ENCODE peak calls at places on chromosomes 4 and X, in six cellular contexts. P, G, B, A, F and L are unnamed samples.

GRCh38 chr4:119084503-119084902 is 51.1 kb upstream of the MYOZ2 start:
- DNase-seq in P (no peak), G (no peak), B (no peak), A (no peak), F (no peak), L (no peak)

GRCh38 chrX:386239-386767 is 404 bp downstream of the PPP2R3B start:
- DNase-seq in P (no peak), G (no peak), B (no peak), A (no peak), F (no peak), L (no peak)

GRCh38 chr4:123823244-123823643 is 426.6 kb downstream of the SPRY1 start:
- DNase-seq in P (no peak), G (no peak), B (no peak), A (no peak), F (no peak), L (no peak)

GRCh38 chrX:111035256-111035655 is 60.7 kb upstream of the PAK3 start:
- DNase-seq in P (no peak), G (no peak), B (no peak), A (no peak), F (no peak), L (no peak)

GRCh38 chr4:3660928-3661515 is 105.2 kb upstream of the ADRA2C start:
- DNase-seq in P (no peak), G (no peak), B (no peak), A (no peak), F (no peak), L (no peak)

GRCh38 chrX:2485789-2486345 is 14.9 kb downstream of the DHRSX start:
- DNase-seq in P (no peak), G (no peak), B (no peak), A (no peak), F (no peak), L (no peak)

GRCh38 chr4:3334316-3334715 is 41.5 kb downstream of the RGS12 start:
- DNase-seq in P (no peak), G (no peak), B (no peak), A (no peak), F (no peak), L (no peak)

GRCh38 chrX:74506310-74507115 is 85.2 kb downstream of the SLC16A2 start:
- DNase-seq in P (no peak), G (no peak), B (no peak), A (peak), F (no peak), L (no peak)

GRCh38 chr4:154456240-154456639 is 35.4 kb downstream of the DCHS2 start:
- DNase-seq in P (no peak), G (no peak), B (no peak), A (no peak), F (peak), L (no peak)

GRCh38 chr4:71713611-71714203 is 70.2 kb downstream of the GC start:
- DNase-seq in P (no peak), G (peak), B (peak), A (no peak), F (peak), L (peak)

GRCh38 chr4:111014537-111014936 is 391.7 kb upstream of the PITX2 start:
- DNase-seq in P (no peak), G (no peak), B (no peak), A (no peak), F (no peak), L (no peak)

GRCh38 chrX:43654431-43655150 is 1.5 kb upstream of the MAOA start:
- DNase-seq in P (peak), G (peak), B (peak), A (peak), F (peak), L (peak)

GRCh38 chr4:109990307-109991257 is 77.9 kb downstream of the EGF start:
- DNase-seq in P (no peak), G (no peak), B (no peak), A (peak), F (no peak), L (no peak)

GRCh38 chr4:106763044-106763443 is 273.1 kb downstream of the DKK2 start:
- DNase-seq in P (no peak), G (no peak), B (no peak), A (no peak), F (no peak), L (peak)

GRCh38 chrX:28189011-28189410 is 207.8 kb upstream of the DCAF8L1 start:
- DNase-seq in P (peak), G (peak), B (no peak), A (no peak), F (no peak), L (no peak)

GRCh38 chrX:144715356-144715755 is 531.9 kb upstream of the SPANXN1 start:
- DNase-seq in P (no peak), G (no peak), B (no peak), A (no peak), F (no peak), L (no peak)

GRCh38 chrX:39835241-39835640 is 262.5 kb downstream of the BCOR start:
- DNase-seq in P (no peak), G (no peak), B (no peak), A (no peak), F (no peak), L (no peak)

GRCh38 chrX:360496-361150 is 26.1 kb downstream of the PPP2R3B start:
- DNase-seq in P (no peak), G (no peak), B (no peak), A (no peak), F (no peak), L (no peak)

GRCh38 chr4:19304028-19304427 is 947.7 kb upstream of the SLIT2 start:
- DNase-seq in P (no peak), G (peak), B (no peak), A (no peak), F (no peak), L (no peak)

GRCh38 chr4:128163177-128164117 is 102.3 kb downstream of the LARP1B start:
- DNase-seq in P (peak), G (peak), B (peak), A (no peak), F (no peak), L (no peak)

DNA sequence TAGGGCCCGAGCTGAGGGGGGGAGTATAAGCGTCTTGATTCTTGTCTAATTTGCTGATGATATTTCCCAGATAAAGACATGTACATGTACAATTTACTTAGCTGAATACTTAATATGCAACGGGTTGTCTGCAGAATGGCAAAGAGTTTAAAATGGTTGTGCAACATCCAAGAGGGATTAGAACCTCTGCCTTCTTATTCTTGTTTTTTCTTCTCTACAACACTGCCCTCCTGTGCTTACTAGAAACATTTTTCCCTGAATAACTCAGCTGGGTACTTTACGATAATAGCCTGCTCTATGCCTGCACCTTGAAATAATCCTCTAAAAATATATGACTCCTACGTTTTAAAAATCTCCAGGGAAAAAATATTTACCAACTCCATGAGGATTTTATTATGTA is 41.8 kb downstream of the INTS12 start:
- DNase-seq in P (no peak), G (peak), B (no peak), A (no peak), F (no peak), L (peak)
- TF ChIP-seq BHLHE40 in P (no peak), G (no peak), B (no peak), A (no peak), F (no peak), L (no peak)

GRCh38 chr4:1002131-1002630 is 9.0 kb upstream of the SLC26A1 start:
- DNase-seq in P (no peak), G (no peak), B (no peak), A (no peak), F (no peak), L (no peak)
- TF ChIP-seq BHLHE40 in P (no peak), G (peak), B (peak), A (peak), F (no peak), L (no peak)

GRCh38 chrX:130028196-130028595 is 45.8 kb downstream of the BCORL1 start:
- DNase-seq in P (peak), G (peak), B (no peak), A (no peak), F (peak), L (peak)
- TF ChIP-seq BHLHE40 in P (no peak), G (no peak), B (no peak), A (no peak), F (no peak), L (no peak)

DNA sequence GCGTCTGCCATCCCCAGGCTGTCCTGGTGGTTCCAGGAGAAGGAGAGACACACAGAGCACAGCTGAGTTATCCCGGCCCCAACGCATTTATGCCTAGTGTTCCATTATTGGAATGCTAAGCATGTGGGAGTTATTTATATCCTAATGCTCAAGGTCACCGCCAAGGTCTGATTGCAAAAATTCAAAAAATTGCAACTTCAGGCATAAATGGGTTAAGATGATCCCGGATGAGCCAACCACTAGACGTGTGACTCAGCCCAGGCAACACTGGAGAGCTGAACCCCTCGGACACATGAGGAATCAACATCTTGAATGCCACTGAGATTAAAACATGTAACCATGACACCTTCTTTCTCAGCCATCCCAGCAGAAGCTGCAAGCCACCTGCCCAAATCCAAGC is 3.8 kb upstream of the ZCCHC4 start:
- DNase-seq in P (no peak), G (peak), B (peak), A (no peak), F (no peak), L (no peak)
- TF ChIP-seq BHLHE40 in P (no peak), G (no peak), B (no peak), A (no peak), F (no peak), L (no peak)

GRCh38 chrX:13690836-13691235 is 1.9 kb downstream of the RAB9A start:
- DNase-seq in P (no peak), G (no peak), B (no peak), A (no peak), F (no peak), L (no peak)

GRCh38 chrX:13688384-13688771 is 550 bp upstream of the RAB9A start:
- DNase-seq in P (no peak), G (no peak), B (no peak), A (no peak), F (no peak), L (no peak)

GRCh38 chrX:13691845-13692334 is 3.0 kb downstream of the RAB9A start:
- DNase-seq in P (no peak), G (no peak), B (peak), A (no peak), F (no peak), L (no peak)

GRCh38 chrX:13688772-13689518 is at the start of gene RAB9A:
- DNase-seq in P (peak), G (peak), B (peak), A (no peak), F (peak), L (peak)

DNA sequence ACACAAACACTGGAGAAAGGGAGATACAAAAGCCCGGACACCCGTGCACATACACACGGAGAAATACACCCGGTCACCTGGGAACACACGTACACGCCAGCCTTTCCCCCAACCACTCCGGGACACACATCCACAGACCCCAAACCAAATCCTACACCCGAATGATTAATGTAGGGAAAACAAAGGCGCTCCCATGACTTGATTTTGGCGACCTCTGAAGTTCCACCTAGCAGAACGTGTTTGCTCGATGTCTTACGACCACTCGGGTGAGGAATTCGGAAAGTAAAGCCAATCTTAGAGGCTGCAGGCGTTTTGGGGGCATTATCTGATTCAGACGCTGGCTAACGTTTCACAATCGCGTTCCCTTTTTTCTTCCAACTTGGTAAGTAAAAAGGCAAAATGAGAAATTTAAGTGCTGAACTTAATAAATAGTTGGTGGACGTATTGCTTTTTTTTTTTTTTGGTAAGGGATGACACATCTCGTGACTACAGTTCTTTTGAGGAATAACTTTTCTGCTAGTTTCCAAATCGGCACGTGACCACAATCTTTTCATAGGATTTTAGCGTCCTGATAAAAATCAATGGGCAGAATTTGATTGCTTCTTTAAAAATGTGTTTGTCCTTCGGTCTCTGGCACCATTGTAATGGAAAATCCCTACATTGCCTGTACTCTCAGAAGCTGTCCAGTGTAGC is 737 bp downstream of the RAB9A start:
- DNase-seq in P (no peak), G (peak), B (no peak), A (no peak), F (no peak), L (peak)
- TF ChIP-seq BHLHE40 in P (peak), G (peak), B (no peak), A (peak), F (peak), L (no peak)

DNA sequence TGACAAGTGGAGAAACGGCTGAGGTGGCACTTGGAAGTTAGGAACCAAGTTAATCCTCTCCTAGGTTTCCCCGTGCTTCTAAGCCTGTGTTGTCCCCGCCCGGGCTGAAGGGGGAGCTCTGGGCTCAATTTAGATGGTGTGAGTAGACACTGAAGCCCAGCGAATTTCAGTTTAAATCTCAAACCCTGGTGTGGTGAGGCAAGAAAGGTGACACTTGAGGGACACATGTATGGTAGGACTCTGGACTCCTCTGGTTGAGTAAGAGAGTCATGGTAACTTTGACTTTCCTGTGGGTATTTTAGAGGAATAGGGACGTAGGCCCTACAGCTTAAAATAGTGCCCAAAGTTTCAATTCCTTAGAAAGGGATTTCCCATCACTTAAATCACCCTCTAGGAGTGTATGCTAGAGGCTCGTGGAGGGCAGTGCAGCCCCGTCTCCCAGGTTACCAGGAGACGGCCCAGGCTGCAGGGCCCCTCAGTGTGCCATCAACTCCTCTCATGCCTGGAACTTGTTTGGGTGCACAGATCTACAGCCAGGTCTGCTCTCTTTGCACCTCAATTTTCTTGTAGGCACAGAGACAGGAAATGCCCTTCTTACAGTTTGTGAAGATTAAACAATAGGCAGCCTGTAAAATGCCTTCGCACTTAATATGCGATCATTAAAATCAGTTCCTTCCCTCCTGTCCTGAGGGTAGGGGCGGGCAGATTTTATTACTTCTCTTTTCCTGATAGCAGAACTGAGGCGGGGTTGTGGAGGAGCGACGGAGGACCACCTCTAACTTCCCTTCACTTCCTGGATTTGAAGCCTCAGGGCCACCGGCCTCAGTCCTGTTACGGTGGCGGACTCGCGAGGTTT is 23.9 kb downstream of the HAND2 start:
- DNase-seq in P (peak), G (peak), B (peak), A (peak), F (peak), L (peak)
- TF ChIP-seq BHLHE40 in P (no peak), G (no peak), B (no peak), A (no peak), F (no peak), L (no peak)

GRCh38 chrX:66635360-66635759 is 3.5 kb downstream of the EDA2R start:
- DNase-seq in P (no peak), G (peak), B (no peak), A (no peak), F (no peak), L (no peak)
- TF ChIP-seq BHLHE40 in P (no peak), G (no peak), B (no peak), A (no peak), F (no peak), L (no peak)

GRCh38 chrX:86263526-86263925 is 115.3 kb downstream of the DACH2 start:
- DNase-seq in P (no peak), G (no peak), B (no peak), A (no peak), F (no peak), L (no peak)
- TF ChIP-seq BHLHE40 in P (no peak), G (no peak), B (no peak), A (no peak), F (no peak), L (no peak)

GRCh38 chrX:103530540-103530939 is 11.3 kb upstream of the RAB40A start:
- DNase-seq in P (no peak), G (peak), B (no peak), A (no peak), F (no peak), L (no peak)
- TF ChIP-seq BHLHE40 in P (no peak), G (no peak), B (no peak), A (no peak), F (no peak), L (no peak)

GRCh38 chr4:25158817-25159216 is 1.4 kb downstream of the SEPSECS start:
- DNase-seq in P (no peak), G (no peak), B (no peak), A (no peak), F (no peak), L (no peak)

GRCh38 chr4:25159837-25160713 is at the start of gene SEPSECS:
- DNase-seq in P (peak), G (peak), B (peak), A (peak), F (peak), L (peak)

GRCh38 chr4:25161599-25161960 is 1.3 kb upstream of the SEPSECS start:
- DNase-seq in P (no peak), G (no peak), B (no peak), A (no peak), F (no peak), L (no peak)

GRCh38 chr4:25162566-25162965 is 2.3 kb upstream of the SEPSECS start:
- DNase-seq in P (no peak), G (no peak), B (no peak), A (no peak), F (no peak), L (no peak)

DNA sequence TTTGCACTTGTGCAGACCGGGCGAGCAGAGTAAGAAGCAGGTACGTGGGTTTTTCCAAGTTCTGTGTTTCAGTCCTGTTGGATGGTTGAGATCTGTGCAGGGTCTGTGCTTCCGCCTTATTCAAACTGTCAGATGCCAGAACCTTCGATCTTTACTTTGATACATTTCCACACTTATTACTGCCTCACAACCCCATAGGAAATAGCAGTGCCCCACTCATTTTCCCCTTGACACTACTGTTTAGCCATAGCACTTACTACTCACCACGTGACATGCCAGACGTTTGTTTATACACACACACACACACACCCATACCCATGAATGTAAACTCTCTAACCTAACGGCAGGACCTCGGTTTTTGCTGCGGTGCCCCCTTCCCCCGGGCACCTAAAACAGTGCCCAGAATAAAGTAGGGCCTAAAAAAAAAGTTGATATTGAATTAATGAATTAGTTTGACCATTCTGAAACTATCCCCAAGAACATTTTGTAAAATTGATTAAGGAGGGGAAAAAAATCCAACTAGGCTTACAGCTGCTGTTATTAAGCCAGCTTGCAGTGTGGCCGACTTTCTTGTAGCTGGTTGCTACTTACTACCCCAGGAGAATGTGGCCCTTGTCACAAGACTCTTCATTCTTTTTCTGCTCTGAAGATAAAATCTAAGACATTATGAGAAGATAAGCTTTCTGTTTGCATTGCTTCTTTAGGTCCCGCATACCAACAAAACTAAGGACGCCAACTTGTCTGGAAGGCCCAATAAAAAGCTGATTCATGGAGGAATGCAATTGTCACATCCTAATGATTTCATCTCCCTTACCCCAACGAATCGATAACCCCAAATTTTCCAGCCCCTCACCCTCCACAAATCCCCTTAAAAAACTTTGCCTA is 707 bp upstream of the SEPSECS start:
- DNase-seq in P (peak), G (no peak), B (peak), A (no peak), F (peak), L (peak)
- TF ChIP-seq BHLHE40 in P (no peak), G (no peak), B (no peak), A (peak), F (no peak), L (no peak)